ENCODE peak calls at places on chromosomes 11 and 22, in four cellular contexts. P is DMS79 treated with DMSO at 0.1 percent for 48 hours, K is SK-N-SH, C is DMS53. R is an unnamed sample.

GRCh38 chr11:85705805-85706204 is 19.8 kb upstream of the CCDC89 start:
- DNase-seq in P (no peak), K (no peak), C (no peak), R (no peak)

GRCh38 chr11:81492923-81493445 is 1240.7 kb downstream of the FAM181B start:
- DNase-seq in P (no peak), K (no peak), C (no peak), R (no peak)

GRCh38 chr11:61042961-61043540 is 59.2 kb upstream of the CD5 start:
- DNase-seq in P (no peak), K (no peak), C (peak; percentile 77), R (no peak)

GRCh38 chr22:24170632-24171031 is 10.7 kb upstream of the SUSD2 start:
- DNase-seq in P (no peak), K (no peak), C (no peak), R (no peak)

GRCh38 chr11:16773981-16774710 is 35.7 kb downstream of the C11orf58 start:
- DNase-seq in P (no peak), K (peak; percentile 59), C (no peak), R (no peak)

GRCh38 chr11:68673291-68673930 is 10.9 kb upstream of the GAL start:
- DNase-seq in P (peak; percentile 13), K (no peak), C (no peak), R (no peak)

GRCh38 chr22:21860640-21861039 is 6.8 kb downstream of the MAPK1 start:
- DNase-seq in P (no peak), K (no peak), C (no peak), R (no peak)

GRCh38 chr11:3877252-3878035 is 22.0 kb downstream of the STIM1 start:
- DNase-seq in P (no peak), K (no peak), C (peak; percentile 53), R (no peak)

GRCh38 chr22:37735054-37735453 is 38.2 kb downstream of the TRIOBP start:
- DNase-seq in P (no peak), K (peak; percentile 91), C (peak; percentile 56), R (no peak)

GRCh38 chr11:102191832-102192231 is 81.6 kb downstream of the YAP1 start:
- DNase-seq in P (no peak), K (no peak), C (no peak), R (no peak)

GRCh38 chr11:86740628-86741488 is 59.5 kb upstream of the PRSS23 start:
- DNase-seq in P (no peak), K (no peak), C (peak; percentile 91), R (peak; percentile 24)

GRCh38 chr11:103888541-103888951 is 147.9 kb upstream of the DDI1 start:
- DNase-seq in P (no peak), K (no peak), C (no peak), R (no peak)

GRCh38 chr11:69587454-69588081 is 53.4 kb upstream of the CCND1 start:
- DNase-seq in P (no peak), K (no peak), C (no peak), R (no peak)

GRCh38 chr11:66745356-66746235 is 16.6 kb upstream of the SPTBN2 start:
- DNase-seq in P (peak; percentile 77), K (no peak), C (peak; percentile 85), R (peak; percentile 10)

GRCh38 chr22:26648011-26648497 is 9.3 kb upstream of the MIAT start:
- DNase-seq in P (peak; percentile 47), K (peak; percentile 39), C (peak; percentile 91), R (peak; percentile 28)

GRCh38 chr11:62104816-62105610 is 18.8 kb upstream of the INCENP start:
- DNase-seq in P (no peak), K (no peak), C (no peak), R (peak; percentile 29)

GRCh38 chr11:61075891-61076290 is 26.4 kb upstream of the CD5 start:
- DNase-seq in P (no peak), K (no peak), C (no peak), R (no peak)

GRCh38 chr11:82462588-82462987 is 271.1 kb downstream of the FAM181B start:
- DNase-seq in P (no peak), K (no peak), C (peak; percentile 26), R (no peak)

GRCh38 chr22:47001288-47001687 is 238.8 kb downstream of the TBC1D22A start:
- DNase-seq in P (no peak), K (no peak), C (no peak), R (no peak)

GRCh38 chr11:10087186-10087585 is 206.8 kb downstream of the SBF2 start:
- DNase-seq in P (no peak), K (no peak), C (no peak), R (no peak)